ENCODE peak calls at places on chromosomes 11 and 22, in nine cellular contexts. V is NAMALWA; M is A549; R is ovary; F is bronchial epithelial cell; J is KBM-7; W is activated T-cell treated with anti-CD3 and anti-CD28 coated beads for 1 hour; D is choroid plexus epithelial cell; Y is stimulated activated CD8-positive, alpha-beta memory T cell treated with anti-CD3 and anti-CD28 coated beads, Interleukin-15, amount 100 ng/mL, for 48 hours. E is an unnamed sample.

GRCh38 chr22:35620624-35621245 is 3.6 kb upstream of the MB start:
- DNase-seq in V (peak), M (peak), R (no peak), F (no peak), J (no peak), W (no peak), D (peak), Y (no peak), E (no peak)

GRCh38 chr22:35138521-35138920 is 72.6 kb downstream of the ISX start:
- DNase-seq in V (no peak), M (no peak), R (no peak), F (no peak), J (no peak), W (no peak), D (no peak), Y (no peak), E (no peak)

GRCh38 chr11:67031791-67032561 is 9.0 kb downstream of the SYT12 start:
- DNase-seq in V (no peak), M (no peak), R (no peak), F (no peak), J (no peak), W (no peak), D (peak), Y (no peak), E (no peak)

GRCh38 chr11:119101367-119101758 is 290 bp downstream of the DPAGT1 start:
- DNase-seq in V (peak), M (peak), R (no peak), F (no peak), J (no peak), W (no peak), D (no peak), Y (no peak), E (no peak)

GRCh38 chr11:93648168-93648567 is 13.3 kb upstream of the CEP295 start:
- DNase-seq in V (peak), M (peak), R (no peak), F (peak), J (peak), W (no peak), D (peak), Y (no peak), E (no peak)

GRCh38 chr22:20319041-20319744 is 667 bp downstream of the DGCR6L start:
- DNase-seq in V (peak), M (no peak), R (no peak), F (no peak), J (peak), W (no peak), D (no peak), Y (no peak), E (no peak)

GRCh38 chr11:67416416-67417335 is 1.2 kb downstream of the CARNS1 start:
- DNase-seq in V (peak), M (peak), R (no peak), F (peak), J (peak), W (peak), D (peak), Y (no peak), E (no peak)

GRCh38 chr11:72688486-72688885 is 14.3 kb upstream of the PDE2A start:
- DNase-seq in V (no peak), M (no peak), R (no peak), F (no peak), J (no peak), W (no peak), D (no peak), Y (no peak), E (no peak)

GRCh38 chr11:63490551-63491239 is at the start of gene PLAAT5:
- DNase-seq in V (no peak), M (no peak), R (peak), F (no peak), J (no peak), W (no peak), D (peak), Y (no peak), E (no peak)

GRCh38 chr22:44816141-44816540 is 63.8 kb downstream of the ARHGAP8 start:
- DNase-seq in V (no peak), M (no peak), R (no peak), F (no peak), J (no peak), W (no peak), D (no peak), Y (no peak), E (no peak)

GRCh38 chr11:109015283-109015682 is 350.4 kb downstream of the DDX10 start:
- DNase-seq in V (no peak), M (no peak), R (no peak), F (peak), J (no peak), W (no peak), D (peak), Y (no peak), E (no peak)

GRCh38 chr22:46348099-46348695 is 12.7 kb downstream of the TRMU start:
- DNase-seq in V (no peak), M (no peak), R (no peak), F (no peak), J (no peak), W (no peak), D (no peak), Y (no peak), E (no peak)

GRCh38 chr11:61918251-61919112 is 1.1 kb upstream of the RAB3IL1 start:
- DNase-seq in V (no peak), M (no peak), R (peak), F (no peak), J (no peak), W (no peak), D (no peak), Y (no peak), E (no peak)

GRCh38 chr11:118699508-118700220 is 20.2 kb upstream of the TREH start:
- DNase-seq in V (no peak), M (no peak), R (no peak), F (no peak), J (no peak), W (peak), D (no peak), Y (peak), E (no peak)